ENCODE peak calls at places on chromosomes 3 and 15, in six cellular contexts. Q is K562, A is H1, I is GM12878, K is GM12892, Y is HepG2. O is an unnamed sample.

GRCh38 chr3:4712109-4712508 is 219.0 kb downstream of the ITPR1 start:
- DNase-seq in I (no peak), Q (no peak), K (no peak), Y (no peak), A (no peak), O (no peak)

GRCh38 chr15:69126054-69126469 is 34.4 kb upstream of the GLCE start:
- DNase-seq in K (no peak), Q (no peak), A (no peak), Y (peak), I (no peak), O (no peak)

GRCh38 chr15:90219421-90220141 is 14.2 kb downstream of the CIB1 start:
- DNase-seq in I (no peak), Q (peak), A (no peak), K (peak), Y (no peak), O (peak)

GRCh38 chr3:61996351-61996750 is 377.0 kb downstream of the FEZF2 start:
- DNase-seq in A (no peak), I (no peak), Y (no peak), Q (no peak), K (no peak), O (no peak)

GRCh38 chr3:49025005-49025792 is 3.3 kb downstream of the NDUFAF3 start:
- DNase-seq in Q (no peak), I (no peak), Y (no peak), K (no peak), A (no peak), O (no peak)

GRCh38 chr15:98903377-98904018 is 104.1 kb downstream of the PGPEP1L start:
- DNase-seq in K (no peak), A (no peak), Y (no peak), I (no peak), Q (no peak), O (no peak)

GRCh38 chr15:57259511-57260143 is 116.7 kb upstream of the CGNL1 start:
- DNase-seq in I (peak), Q (no peak), Y (no peak), K (no peak), A (peak), O (no peak)

GRCh38 chr15:41631880-41632279 is 28.3 kb upstream of the MGA start:
- DNase-seq in I (no peak), Y (no peak), A (no peak), K (no peak), Q (no peak), O (no peak)

GRCh38 chr3:5014431-5014830 is 35.2 kb downstream of the BHLHE40 start:
- DNase-seq in A (no peak), K (no peak), Q (no peak), I (no peak), Y (no peak), O (no peak)

GRCh38 chr3:127525373-127525772 is 65.2 kb downstream of the TPRA1 start:
- DNase-seq in Q (peak), Y (peak), A (no peak), K (no peak), I (no peak), O (no peak)

GRCh38 chr3:9947025-9947995 is 4.9 kb downstream of the PRRT3 start:
- DNase-seq in A (no peak), Y (peak), Q (no peak), K (no peak), I (no peak), O (no peak)

GRCh38 chr3:134018406-134018805 is 11.3 kb downstream of the SLCO2A1 start:
- DNase-seq in Y (no peak), K (no peak), I (no peak), Q (no peak), A (no peak), O (no peak)

GRCh38 chr3:66577804-66578203 is 77.0 kb upstream of the LRIG1 start:
- DNase-seq in I (no peak), K (no peak), A (no peak), Q (no peak), Y (no peak), O (no peak)

GRCh38 chr3:57068437-57069089 is 8.1 kb downstream of the SPATA12 start:
- DNase-seq in Y (no peak), I (peak), Q (peak), A (no peak), K (peak), O (peak)

GRCh38 chr15:38377547-38378161 is 76.3 kb upstream of the FAM98B start:
- DNase-seq in I (no peak), Q (no peak), Y (no peak), K (no peak), A (no peak), O (no peak)

GRCh38 chr15:54082836-54083492 is 104.7 kb downstream of the UNC13C start:
- DNase-seq in K (no peak), A (peak), Y (peak), Q (peak), I (no peak), O (peak)

GRCh38 chr15:26160343-26160742 is 297.2 kb upstream of the ATP10A start:
- DNase-seq in Y (no peak), Q (no peak), K (no peak), I (no peak), A (no peak), O (no peak)

GRCh38 chr3:172146349-172146748 is 107.0 kb downstream of the FNDC3B start:
- DNase-seq in K (no peak), A (no peak), Y (no peak), I (peak), Q (no peak), O (no peak)

GRCh38 chr15:38438031-38438986 is 15.6 kb upstream of the FAM98B start:
- DNase-seq in K (no peak), Y (no peak), I (no peak), Q (peak), A (no peak), O (no peak)

GRCh38 chr3:114121996-114122709 is 56.7 kb downstream of the DRD3 start:
- DNase-seq in A (no peak), I (no peak), K (no peak), Y (no peak), Q (no peak), O (no peak)

GRCh38 chr15:38864122-38864521 is 299.5 kb upstream of the RASGRP1 start:
- DNase-seq in I (no peak), A (no peak), Q (no peak), Y (no peak), K (no peak), O (no peak)

GRCh38 chr3:47594792-47595191 is 16.1 kb upstream of the CSPG5 start:
- DNase-seq in Q (no peak), I (no peak), A (peak), Y (no peak), K (no peak), O (no peak)

GRCh38 chr3:68943753-68944500 is 11.6 kb upstream of the TAFA4 start:
- DNase-seq in Y (peak), Q (no peak), I (no peak), A (no peak), K (no peak), O (no peak)

GRCh38 chr3:111980716-111981456 is 2.1 kb downstream of the ABHD10 start:
- DNase-seq in Q (no peak), K (no peak), A (no peak), I (no peak), Y (no peak), O (no peak)

GRCh38 chr3:194547042-194547441 is 60.2 kb upstream of the ATP13A3 start:
- DNase-seq in Y (no peak), K (no peak), A (no peak), I (no peak), Q (no peak), O (no peak)

GRCh38 chr3:133097214-133097613 is 59.0 kb downstream of the TMEM108 start:
- DNase-seq in A (no peak), K (no peak), Y (no peak), I (no peak), Q (no peak), O (no peak)

GRCh38 chr3:9951962-9952805 is at the start of gene PRRT3:
- DNase-seq in I (no peak), A (no peak), K (peak), Y (no peak), Q (peak), O (peak)

GRCh38 chr3:13614607-13615006 is 65.7 kb downstream of the FBLN2 start:
- DNase-seq in A (no peak), Q (no peak), K (no peak), I (no peak), Y (no peak), O (no peak)
- TF ChIP-seq POLR2A in A (no peak), Q (no peak), K (no peak), I (no peak), Y (no peak), O (no peak)

GRCh38 chr3:37531071-37531720 is 330.5 kb upstream of the CTDSPL start:
- DNase-seq in Y (no peak), A (no peak), Q (peak), I (no peak), K (no peak), O (no peak)

GRCh38 chr3:37521403-37521802 is 340.3 kb upstream of the CTDSPL start:
- DNase-seq in K (no peak), Q (no peak), A (no peak), I (no peak), Y (no peak), O (no peak)

GRCh38 chr3:37523361-37523760 is 338.3 kb upstream of the CTDSPL start:
- DNase-seq in Y (no peak), Q (no peak), I (no peak), A (no peak), K (no peak), O (no peak)

GRCh38 chr3:37530298-37530697 is 331.4 kb upstream of the CTDSPL start:
- DNase-seq in I (no peak), Y (no peak), Q (no peak), K (no peak), A (no peak), O (no peak)

GRCh38 chr3:37526511-37526910 is 335.2 kb upstream of the CTDSPL start:
- DNase-seq in I (no peak), Y (no peak), K (no peak), Q (no peak), A (no peak), O (no peak)
- TF ChIP-seq TAF1 in I (no peak), Y (no peak), K (no peak), Q (no peak), A (no peak), O (no peak)

GRCh38 chr3:71928215-71928614 is 143.3 kb upstream of the PROK2 start:
- DNase-seq in Y (no peak), Q (no peak), K (no peak), I (no peak), A (no peak), O (no peak)
- TF ChIP-seq POLR2A in Y (no peak), Q (no peak), K (no peak), I (no peak), A (no peak), O (no peak)

GRCh38 chr15:76799760-76800159 is 105.4 kb downstream of the SCAPER start:
- DNase-seq in Y (no peak), Q (peak), I (no peak), A (no peak), K (no peak), O (no peak)
- TF ChIP-seq TAF1 in Y (no peak), Q (no peak), I (no peak), A (no peak), K (no peak), O (no peak)

GRCh38 chr3:52685705-52686691 is at the start of the genes GNL3 and PBRM1:
- DNase-seq in I (peak), Q (peak), Y (peak), K (peak), A (peak), O (peak)
- TF ChIP-seq POLR2A in I (peak), Q (peak), Y (peak), K (peak), A (peak), O (peak)

DNA sequence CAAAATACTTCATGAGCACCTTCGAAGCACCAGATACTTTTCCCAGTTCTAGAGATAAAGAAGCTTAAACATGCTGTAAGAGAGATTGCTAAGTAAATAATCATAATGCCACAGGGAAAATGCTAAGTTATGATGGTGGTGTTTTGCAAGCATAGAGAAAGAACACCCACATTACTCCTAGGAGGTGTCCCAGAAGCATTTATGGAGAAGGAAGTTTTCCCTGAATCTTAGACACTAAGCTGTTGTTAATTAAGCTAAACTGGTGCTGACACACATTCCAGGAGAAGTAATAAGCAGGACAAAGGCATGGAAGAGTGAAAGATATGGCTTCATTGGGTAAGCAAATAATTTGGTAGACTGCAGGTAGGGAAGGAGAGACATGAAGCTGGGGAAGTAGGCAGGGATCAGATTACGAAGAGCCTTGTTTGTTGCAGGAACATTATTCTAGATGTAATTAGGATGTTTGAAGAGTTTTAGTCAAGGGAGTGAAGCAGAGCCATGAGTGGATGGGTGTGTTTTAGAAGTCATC is 40.4 kb upstream of the CHMP2B start:
- DNase-seq in Y (no peak), I (no peak), Q (no peak), K (no peak), A (no peak), O (no peak)
- TF ChIP-seq TAF1 in Y (no peak), I (no peak), Q (no peak), K (no peak), A (no peak), O (no peak)

DNA sequence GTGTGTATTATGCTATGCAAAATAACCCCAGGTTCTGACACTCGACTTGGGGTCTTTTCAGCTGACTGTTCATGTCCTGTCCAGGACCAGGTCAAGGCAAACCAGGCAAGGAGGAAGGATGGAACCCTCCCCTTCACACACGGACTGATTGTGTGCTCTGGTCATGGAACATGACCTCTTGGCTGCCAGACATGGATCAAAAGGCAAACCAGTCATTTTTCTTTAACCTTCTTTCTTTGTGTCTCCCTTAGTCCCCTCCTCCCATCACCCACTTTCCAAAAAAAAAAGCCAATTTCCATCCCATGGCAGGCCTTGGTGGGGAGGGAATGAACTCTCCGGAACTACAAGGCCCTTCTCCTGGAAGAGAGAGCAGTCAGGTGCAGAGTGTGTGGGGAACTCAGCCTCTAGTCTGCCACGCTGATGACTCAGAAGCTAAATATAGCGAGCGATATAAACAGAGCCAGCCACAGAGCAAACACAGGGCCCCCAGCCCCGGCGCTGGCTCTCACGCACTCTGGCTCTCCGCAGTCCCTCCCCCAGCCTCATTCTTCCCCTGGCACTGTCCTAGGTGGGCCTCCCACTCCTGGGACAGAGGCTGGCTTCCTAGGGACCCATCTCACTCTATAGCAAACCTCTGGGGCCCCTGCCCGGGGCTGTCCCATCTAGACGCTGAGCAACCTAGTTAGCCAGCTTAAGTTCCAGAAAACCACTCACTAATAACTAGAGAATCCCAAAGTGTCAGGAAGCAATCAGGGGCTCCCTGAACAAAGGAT is 10.0 kb downstream of the BMF start:
- DNase-seq in I (peak), Y (peak), K (peak), Q (peak), A (no peak), O (peak)
- TF ChIP-seq POLR2A in I (peak), Y (peak), K (no peak), Q (peak), A (no peak), O (peak)

O was measured in GM12891.